ENCODE peak calls at places on chromosomes 4 and X, in four cellular contexts. X, A, P and N are unnamed samples.

GRCh38 chr4:7194251-7195137 is 2.2 kb downstream of the SORCS2 start:
- DNase-seq in X (no peak), P (no peak), A (no peak), N (no peak)

GRCh38 chr4:116332508-116332907 is 752.9 kb downstream of the TRAM1L1 start:
- DNase-seq in A (no peak), P (no peak), X (no peak), N (no peak)

GRCh38 chr4:87051121-87051713 is 116.4 kb downstream of the AFF1 start:
- DNase-seq in P (no peak), A (no peak), X (no peak), N (no peak)

GRCh38 chr4:158657291-158657690 is 14.4 kb downstream of the C4orf46 start:
- DNase-seq in P (no peak), X (no peak), A (no peak), N (no peak)

GRCh38 chr4:15906024-15906443 is 32.5 kb downstream of the FGFBP1 start:
- DNase-seq in A (peak; percentile 95), P (no peak), X (peak; percentile 22), N (no peak)

GRCh38 chrX:43885617-43886016 is 3.4 kb upstream of the MAOB start:
- DNase-seq in X (no peak), A (no peak), P (no peak), N (no peak)

GRCh38 chrX:2875798-2876399 is 47.2 kb downstream of the GYG2 start:
- DNase-seq in P (peak; percentile 18), A (no peak), X (no peak), N (peak; percentile 33)

GRCh38 chr4:90536408-90536807 is 409.2 kb downstream of the CCSER1 start:
- DNase-seq in P (no peak), X (no peak), A (no peak), N (no peak)

GRCh38 chr4:112002301-112002700 is 143.0 kb upstream of the FAM241A start:
- DNase-seq in P (no peak), X (no peak), A (no peak), N (no peak)

GRCh38 chr4:188986271-188986689 is 847.0 kb downstream of the TRIML1 start:
- DNase-seq in P (peak; percentile 1), X (no peak), A (no peak), N (no peak)

GRCh38 chrX:130915302-130915701 is 12.3 kb upstream of the ENOX2 start:
- DNase-seq in P (no peak), A (no peak), X (no peak), N (no peak)

GRCh38 chrX:7334253-7334935 is 186.4 kb upstream of the PUDP start:
- DNase-seq in X (no peak), P (no peak), A (no peak), N (no peak)

GRCh38 chr4:159487284-159487747 is 384.4 kb downstream of the RAPGEF2 start:
- DNase-seq in A (peak; percentile 65), P (peak; percentile 68), X (peak; percentile 62), N (peak; percentile 73)

GRCh38 chrX:150352581-150352980 is 10.5 kb upstream of the MAMLD1 start:
- DNase-seq in P (no peak), X (no peak), A (no peak), N (no peak)

GRCh38 chrX:68935362-68935761 is 106.5 kb downstream of the EFNB1 start:
- DNase-seq in A (no peak), X (no peak), P (no peak), N (no peak)

GRCh38 chr4:47368211-47368610 is 95.3 kb downstream of the COMMD8 start:
- DNase-seq in P (no peak), A (no peak), X (no peak), N (no peak)

GRCh38 chrX:7586126-7586525 is 256.8 kb upstream of the VCX start:
- DNase-seq in X (no peak), A (no peak), P (peak; percentile 1), N (no peak)

GRCh38 chr4:54274786-54275503 is 45.9 kb downstream of the PDGFRA start:
- DNase-seq in A (no peak), X (no peak), P (no peak), N (no peak)

GRCh38 chrX:20514358-20514757 is 247.6 kb upstream of the RPS6KA3 start:
- DNase-seq in P (peak; percentile 16), X (no peak), A (peak; percentile 58), N (no peak)

GRCh38 chrX:47562615-47563243 is 1.7 kb downstream of the ARAF start:
- DNase-seq in P (no peak), X (no peak), A (no peak), N (no peak)

GRCh38 chr4:79632114-79632513 is 224.1 kb upstream of the GK2 start:
- DNase-seq in X (no peak), P (no peak), A (no peak), N (no peak)

GRCh38 chr4:67723949-67724348 is 23.0 kb upstream of the UBA6 start:
- DNase-seq in P (no peak), A (no peak), X (peak; percentile 70), N (no peak)

GRCh38 chr4:7161721-7162214 is 30.6 kb upstream of the SORCS2 start:
- DNase-seq in X (no peak), P (no peak), A (no peak), N (no peak)

GRCh38 chr4:118417325-118417724 is 64.5 kb upstream of the PRSS12 start:
- DNase-seq in X (no peak), A (no peak), P (no peak), N (no peak)

GRCh38 chr4:187798385-187798784 is 197.2 kb upstream of the ZFP42 start:
- DNase-seq in A (no peak), P (no peak), X (peak; percentile 21), N (no peak)

GRCh38 chrX:87968118-87968517 is 450.5 kb downstream of the KLHL4 start:
- DNase-seq in P (no peak), X (no peak), A (no peak), N (no peak)

GRCh38 chr4:8724436-8725070 is 132.0 kb downstream of the CPZ start:
- DNase-seq in P (no peak), X (no peak), A (no peak), N (no peak)

GRCh38 chr4:6681191-6681590 is 12.5 kb upstream of the S100P start:
- DNase-seq in A (no peak), P (no peak), X (peak; percentile 49), N (peak; percentile 46)

GRCh38 chrX:95884196-95884595 is 800.4 kb upstream of the DIAPH2 start:
- DNase-seq in P (no peak), A (no peak), X (no peak), N (no peak)

GRCh38 chr4:100288811-100289529 is 98.7 kb upstream of the DDIT4L start:
- DNase-seq in P (no peak), X (no peak), A (no peak), N (no peak)

GRCh38 chr4:170047774-170048354 is 21.7 kb upstream of the MFAP3L start:
- DNase-seq in P (peak; percentile 53), X (peak; percentile 52), A (peak; percentile 57), N (peak; percentile 36)

GRCh38 chrX:39972340-39972739 is 125.4 kb downstream of the BCOR start:
- DNase-seq in A (no peak), X (no peak), P (no peak), N (no peak)

GRCh38 chrX:39974228-39974627 is 123.5 kb downstream of the BCOR start:
- DNase-seq in A (no peak), P (peak; percentile 24), X (peak; percentile 34), N (no peak)

GRCh38 chrX:39973810-39974209 is 123.9 kb downstream of the BCOR start:
- DNase-seq in P (peak; percentile 31), A (no peak), X (no peak), N (no peak)

GRCh38 chrX:39971760-39972159 is 126.0 kb downstream of the BCOR start:
- DNase-seq in X (no peak), A (no peak), P (no peak), N (no peak)

GRCh38 chrX:39975094-39975865 is 122.5 kb downstream of the BCOR start:
- DNase-seq in P (peak; percentile 74), A (peak; percentile 85), X (no peak), N (no peak)
- TF ChIP-seq SP1 in P (no peak), A (no peak), X (no peak), N (no peak)

GRCh38 chrX:148784859-148785655 is 284.6 kb downstream of the AFF2 start:
- DNase-seq in X (peak; percentile 11), A (no peak), P (no peak), N (no peak)

GRCh38 chrX:148784137-148784536 is 283.7 kb downstream of the AFF2 start:
- DNase-seq in P (no peak), A (no peak), X (no peak), N (no peak)
- TF ChIP-seq SP1 in P (no peak), A (no peak), X (no peak), N (no peak)

GRCh38 chr4:48372272-48372671 is 30.9 kb downstream of the SLAIN2 start:
- DNase-seq in P (no peak), A (no peak), X (no peak), N (no peak)

GRCh38 chr4:48370260-48371134 is 29.2 kb downstream of the SLAIN2 start:
- DNase-seq in A (no peak), X (no peak), P (no peak), N (no peak)

GRCh38 chr4:48379587-48380140 is 38.3 kb downstream of the SLAIN2 start:
- DNase-seq in P (no peak), A (no peak), X (no peak), N (no peak)

GRCh38 chr4:48380583-48381167 is 39.3 kb downstream of the SLAIN2 start:
- DNase-seq in P (no peak), A (no peak), X (no peak), N (no peak)

DNA sequence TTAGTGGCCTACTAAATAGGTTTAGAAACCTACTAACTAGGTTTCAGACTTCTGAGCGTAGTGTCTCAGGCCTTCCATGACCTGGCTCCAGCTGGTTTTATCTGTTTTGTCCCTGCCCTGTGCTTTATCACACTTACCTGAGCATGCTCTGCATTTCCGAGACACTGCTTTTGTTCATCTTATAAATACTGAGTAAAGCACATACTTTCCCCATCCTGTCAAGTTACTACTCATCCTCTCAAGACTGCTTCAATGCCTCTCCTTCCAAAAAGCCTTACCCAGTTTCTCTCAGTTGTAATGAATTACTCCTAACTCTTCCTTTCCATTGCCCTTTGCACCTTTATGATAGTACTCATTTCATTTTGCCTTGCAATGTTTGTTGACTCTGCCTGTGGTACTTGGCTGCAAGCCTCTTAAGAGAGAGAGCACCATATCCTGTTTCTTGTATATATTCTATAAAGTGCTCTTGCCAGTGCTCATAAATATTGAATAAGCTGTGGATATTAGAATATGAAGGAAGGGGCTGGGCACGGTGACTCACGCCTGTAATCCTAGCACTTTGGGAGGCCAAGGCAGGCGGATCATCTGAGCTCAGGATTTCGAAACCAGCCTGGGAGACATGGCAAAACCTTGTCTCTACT is 34.4 kb downstream of the SLAIN2 start:
- DNase-seq in A (peak; percentile 1), P (peak; percentile 58), X (no peak), N (peak; percentile 5)
- TF ChIP-seq SP1 in A (peak; percentile 15), P (no peak), X (no peak), N (no peak)

GRCh38 chr4:2934077-2934812 is 29.0 kb downstream of the NOP14 start:
- DNase-seq in P (no peak), A (no peak), X (no peak), N (peak; percentile 48)
- TF ChIP-seq SP1 in P (no peak), A (no peak), X (no peak), N (no peak)

GRCh38 chr4:1365271-1366178 is 18.5 kb downstream of the UVSSA start:
- DNase-seq in X (peak; percentile 55), P (no peak), A (no peak), N (no peak)
- TF ChIP-seq SP1 in X (no peak), P (no peak), A (no peak), N (no peak)